ENCODE peak calls at places on chromosomes 16 and 17, in ten cellular contexts. H, J, M, I, L, W, A, R, N and Q are unnamed samples.

GRCh38 chr17:71548540-71549190 is 572.2 kb upstream of the SOX9 start:
- DNase-seq in M (no peak), J (no peak), H (no peak), A (no peak), N (peak), L (no peak), R (peak), W (no peak), I (no peak), Q (no peak)

GRCh38 chr17:57819273-57819672 is 30.6 kb downstream of the MRPS23 start:
- DNase-seq in I (no peak), M (no peak), W (no peak), R (no peak), L (no peak), H (no peak), A (no peak), N (no peak), J (no peak), Q (no peak)

GRCh38 chr17:5097101-5097834 is 14.4 kb downstream of the ZNF232 start:
- DNase-seq in N (no peak), H (no peak), J (peak), I (peak), M (no peak), L (peak), A (no peak), R (no peak), W (no peak), Q (no peak)

GRCh38 chr17:72343911-72344310 is 223.1 kb downstream of the SOX9 start:
- DNase-seq in L (no peak), N (no peak), I (no peak), J (no peak), M (no peak), H (no peak), W (no peak), A (peak), R (peak), Q (peak)

GRCh38 chr16:69444873-69445517 is 20.6 kb downstream of the CYB5B start:
- DNase-seq in L (no peak), W (peak), R (peak), H (no peak), M (no peak), J (no peak), A (peak), I (no peak), N (peak), Q (peak)

GRCh38 chr17:45228985-45229517 is 7.4 kb downstream of the FMNL1 start:
- DNase-seq in H (peak), R (peak), W (peak), J (peak), A (peak), N (peak), I (peak), M (peak), L (peak), Q (peak)

GRCh38 chr16:3739636-3740035 is 22.3 kb upstream of the TRAP1 start:
- DNase-seq in N (no peak), A (no peak), J (no peak), I (no peak), M (no peak), L (peak), H (no peak), R (no peak), W (no peak), Q (no peak)

GRCh38 chr17:67079481-67079880 is 35.1 kb downstream of the CACNG1 start:
- DNase-seq in M (no peak), R (no peak), J (no peak), L (no peak), W (no peak), H (no peak), A (no peak), I (no peak), N (no peak), Q (no peak)

GRCh38 chr17:45298546-45299285 is 18.1 kb downstream of the MAP3K14 start:
- DNase-seq in I (no peak), J (no peak), W (no peak), A (no peak), M (no peak), H (no peak), N (no peak), L (no peak), R (no peak), Q (no peak)

GRCh38 chr17:77995146-77995852 is 36.8 kb downstream of the TNRC6C start:
- DNase-seq in I (no peak), H (no peak), R (no peak), L (no peak), N (no peak), J (no peak), W (peak), A (no peak), M (no peak), Q (no peak)

GRCh38 chr17:76659928-76660614 is 16.5 kb upstream of the ST6GALNAC1 start:
- DNase-seq in W (peak), I (no peak), H (no peak), N (peak), M (no peak), J (no peak), L (no peak), R (no peak), A (no peak), Q (peak)

GRCh38 chr17:50064253-50064991 is 8.5 kb downstream of the ITGA3 start:
- DNase-seq in M (no peak), N (peak), R (peak), W (peak), L (peak), J (peak), H (peak), I (peak), A (peak), Q (peak)

GRCh38 chr17:63998721-63999679 is 849 bp downstream of the PRR29 start:
- DNase-seq in L (peak), W (no peak), J (peak), I (peak), A (no peak), N (no peak), R (no peak), M (no peak), H (no peak), Q (no peak)

GRCh38 chr17:79775635-79776034 is 2.3 kb upstream of the CBX2 start:
- DNase-seq in R (no peak), H (no peak), J (no peak), W (no peak), N (no peak), L (no peak), I (no peak), A (no peak), M (no peak), Q (no peak)

GRCh38 chr16:88611220-88611821 is 27.1 kb upstream of the IL17C start:
- DNase-seq in R (no peak), H (no peak), L (no peak), N (no peak), J (no peak), W (no peak), A (no peak), I (peak), M (no peak), Q (no peak)

GRCh38 chr16:87963400-87963799 is 12.2 kb downstream of the BANP start:
- DNase-seq in A (peak), R (peak), I (no peak), J (no peak), M (no peak), H (no peak), W (peak), L (no peak), N (peak), Q (peak)

GRCh38 chr17:12959441-12959840 is 58.4 kb downstream of the ELAC2 start:
- DNase-seq in H (no peak), N (peak), J (no peak), R (peak), A (peak), L (no peak), W (peak), I (no peak), M (no peak), Q (peak)

GRCh38 chr17:80938556-80938955 is 53.1 kb upstream of the CHMP6 start:
- DNase-seq in M (peak), H (no peak), I (no peak), A (no peak), J (no peak), N (no peak), R (no peak), W (no peak), L (peak), Q (no peak)

GRCh38 chr17:80780381-80781187 is 211.1 kb upstream of the CHMP6 start:
- DNase-seq in A (peak), W (no peak), I (no peak), H (no peak), N (no peak), R (peak), J (no peak), M (peak), L (peak), Q (no peak)

GRCh38 chr17:46908352-46908751 is 14.6 kb upstream of the GOSR2 start:
- DNase-seq in M (no peak), L (no peak), N (no peak), I (no peak), H (no peak), A (no peak), R (no peak), J (no peak), W (no peak), Q (no peak)

GRCh38 chr16:24540575-24541240 is 1.3 kb downstream of the RBBP6 start:
- DNase-seq in I (peak), N (peak), H (no peak), J (no peak), L (no peak), A (no peak), M (no peak), W (no peak), R (peak), Q (peak)

GRCh38 chr17:58402047-58402446 is 15.3 kb downstream of the RNF43 start:
- DNase-seq in N (peak), H (no peak), I (no peak), W (no peak), A (no peak), J (no peak), L (no peak), R (no peak), M (no peak), Q (no peak)

GRCh38 chr17:4710693-4711634 is 532 bp downstream of the ARRB2 start:
- DNase-seq in J (peak), A (no peak), W (no peak), H (no peak), N (no peak), R (no peak), L (no peak), M (no peak), I (no peak), Q (no peak)

GRCh38 chr17:40325156-40326013 is 16.4 kb downstream of the RARA start:
- DNase-seq in N (no peak), H (no peak), J (no peak), L (no peak), A (no peak), M (no peak), W (no peak), I (no peak), R (no peak), Q (no peak)

GRCh38 chr17:64781013-64781392 is 118.9 kb upstream of the SMURF2 start:
- DNase-seq in H (no peak), I (peak), A (no peak), N (no peak), W (no peak), L (peak), R (no peak), M (no peak), J (peak), Q (no peak)

GRCh38 chr17:66542183-66542966 is 240.0 kb downstream of the PRKCA start:
- DNase-seq in A (peak), W (peak), H (no peak), J (no peak), M (no peak), N (peak), I (no peak), L (no peak), R (peak), Q (peak)

GRCh38 chr17:7833011-7833794 is 814 bp upstream of the KDM6B start:
- DNase-seq in I (no peak), H (no peak), J (peak), N (no peak), L (no peak), A (no peak), W (no peak), M (no peak), R (no peak), Q (no peak)
- H3K4me3 ChIP-seq in I (peak), H (peak), J (no peak), N (peak), L (peak), A (peak), W (no peak), M (peak), R (no peak), Q (peak)

DNA sequence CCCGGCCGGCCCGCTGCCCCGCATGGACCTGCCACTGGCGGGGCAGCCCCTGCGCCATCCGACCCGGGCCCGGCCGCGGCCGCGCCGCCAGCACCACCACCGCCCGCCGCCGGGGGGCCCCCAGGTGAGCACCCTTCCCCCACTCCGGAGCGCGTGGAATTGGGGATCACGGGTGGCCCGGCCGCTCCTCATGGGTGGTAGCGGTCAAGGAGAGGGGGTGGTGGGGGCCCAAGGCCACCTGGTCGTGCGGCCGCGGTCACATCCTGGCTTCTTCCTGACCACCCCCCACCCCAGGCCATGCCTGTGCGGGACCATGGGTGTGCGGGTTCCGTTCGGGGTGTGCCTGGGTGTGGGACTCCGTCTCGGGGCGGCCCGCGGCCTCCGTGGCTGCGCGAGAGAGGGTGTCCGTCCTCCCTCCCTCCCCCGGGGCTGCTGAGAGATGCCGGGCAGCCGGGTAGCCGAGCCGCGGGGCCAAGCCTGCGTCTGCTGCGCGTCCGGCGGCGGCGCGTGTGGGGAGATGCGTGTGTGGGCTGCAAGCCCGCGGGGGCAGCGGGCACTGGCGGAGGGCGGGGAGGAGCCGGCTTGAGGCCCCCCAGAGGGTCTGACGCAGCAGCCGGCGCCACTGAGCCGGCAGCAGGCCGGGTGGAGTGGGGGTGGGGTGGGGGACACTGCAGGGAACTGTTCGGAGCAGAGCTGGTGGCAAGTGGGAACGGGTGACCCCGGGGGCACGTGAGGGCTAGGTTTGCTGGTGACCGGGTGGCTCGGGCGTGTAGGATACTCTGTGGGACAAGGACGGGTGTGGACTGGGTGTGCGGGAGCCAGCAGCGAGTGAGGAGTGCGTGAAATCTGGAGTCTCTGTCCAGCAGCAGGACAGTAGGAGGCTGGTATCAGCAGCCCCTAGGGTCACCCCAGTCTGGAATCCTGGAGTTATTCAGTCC is 6.7 kb downstream of the ACD start:
- DNase-seq in R (no peak), M (no peak), H (no peak), W (no peak), A (no peak), I (no peak), L (no peak), N (no peak), J (no peak), Q (no peak)
- TF ChIP-seq CTCF in R (peak), M (no peak), H (peak), W (no peak), A (no peak), I (peak), L (peak), N (no peak), J (no peak), Q (peak)

DNA sequence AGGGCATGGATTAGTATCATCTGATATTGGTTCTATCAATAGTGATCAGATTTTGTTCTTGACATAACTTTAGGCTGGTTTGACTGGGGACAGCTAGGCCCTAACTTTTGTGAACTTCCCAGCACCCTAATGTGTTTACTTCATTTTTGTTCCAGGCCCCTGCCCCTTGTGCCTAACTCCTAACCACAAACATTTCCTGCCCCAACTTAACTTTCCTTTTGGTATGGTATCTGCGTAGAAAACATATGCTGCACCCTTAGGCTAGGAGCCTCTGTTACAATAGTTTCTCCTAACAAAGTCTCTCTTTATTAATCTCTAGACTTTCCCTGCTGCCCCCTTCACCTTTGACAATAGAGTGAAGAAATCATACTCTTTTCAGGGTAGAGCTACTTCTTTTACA is 2.5 kb downstream of the ADPRM start:
- DNase-seq in M (no peak), L (no peak), R (no peak), H (no peak), I (no peak), N (peak), J (no peak), W (no peak), A (no peak), Q (peak)
- H3K4me3 ChIP-seq in M (no peak), L (no peak), R (no peak), H (no peak), I (no peak), N (no peak), J (no peak), W (no peak), A (no peak), Q (no peak)

GRCh38 chr17:43533699-43534098 is 12.4 kb downstream of the ETV4 start:
- DNase-seq in W (no peak), M (no peak), A (no peak), J (no peak), N (no peak), R (no peak), L (no peak), H (no peak), I (no peak), Q (no peak)
- TF ChIP-seq CTCF in W (no peak), M (no peak), A (peak), J (no peak), N (no peak), R (no peak), L (no peak), H (no peak), I (peak), Q (no peak)

GRCh38 chr16:22771551-22771950 is 42.4 kb upstream of the HS3ST2 start:
- DNase-seq in N (no peak), I (no peak), R (no peak), H (no peak), J (no peak), W (no peak), A (no peak), M (no peak), L (no peak), Q (no peak)
- H3K4me3 ChIP-seq in N (no peak), I (no peak), R (no peak), H (no peak), J (no peak), W (no peak), A (no peak), M (no peak), L (no peak), Q (no peak)

GRCh38 chr17:43531955-43532354 is 14.2 kb downstream of the ETV4 start:
- DNase-seq in W (no peak), A (no peak), L (no peak), R (no peak), N (no peak), H (no peak), J (no peak), I (no peak), M (no peak), Q (no peak)

GRCh38 chr17:43536236-43537088 is 9.7 kb downstream of the ETV4 start:
- DNase-seq in R (peak), L (no peak), I (peak), J (no peak), H (no peak), W (peak), M (no peak), A (peak), N (peak), Q (peak)

GRCh38 chr17:43532581-43532980 is 13.6 kb downstream of the ETV4 start:
- DNase-seq in J (no peak), N (no peak), L (no peak), W (no peak), H (no peak), R (no peak), M (no peak), I (no peak), A (no peak), Q (no peak)

GRCh38 chr17:43531082-43531378 is 15.1 kb downstream of the ETV4 start:
- DNase-seq in R (no peak), A (no peak), H (no peak), J (no peak), M (no peak), I (no peak), N (no peak), W (no peak), L (no peak), Q (no peak)

DNA sequence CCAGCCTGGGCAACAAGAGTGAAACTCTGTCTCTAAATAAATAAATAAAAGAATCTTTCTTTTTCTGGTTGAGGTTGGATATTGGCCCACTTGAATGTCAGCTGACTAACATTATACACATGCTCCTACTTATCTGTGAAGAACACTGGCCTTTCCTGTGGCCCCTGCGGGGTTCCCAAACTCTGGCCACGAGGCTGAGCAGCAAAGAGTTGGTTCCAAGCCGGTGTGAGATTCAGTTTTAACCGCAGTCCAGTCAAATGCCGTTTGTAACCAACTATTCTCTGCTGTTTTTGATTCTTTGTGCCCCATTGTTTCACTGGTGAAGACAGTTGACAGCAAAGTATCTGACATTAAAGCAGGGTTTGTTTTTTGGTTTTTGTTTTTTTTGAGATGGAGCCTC is 11.2 kb downstream of the ETV4 start:
- DNase-seq in M (no peak), L (no peak), J (no peak), H (no peak), I (no peak), W (no peak), A (no peak), R (no peak), N (no peak), Q (no peak)
- TF ChIP-seq CTCF in M (no peak), L (no peak), J (no peak), H (no peak), I (no peak), W (no peak), A (no peak), R (no peak), N (no peak), Q (no peak)

GRCh38 chr16:85002643-85003042 is 8.7 kb downstream of the ZDHHC7 start:
- DNase-seq in N (no peak), W (no peak), J (no peak), H (no peak), I (no peak), A (peak), M (no peak), L (peak), R (no peak), Q (peak)
- H3K4me3 ChIP-seq in N (no peak), W (no peak), J (no peak), H (no peak), I (no peak), A (peak), M (no peak), L (no peak), R (no peak), Q (peak)